ENCODE peak calls at places on chromosomes 5 and 9, in ten cellular contexts. L is heart left ventricle, R is heart right ventricle, F is kidney epithelial cell, O is BJ, S is bronchial epithelial cell, W is body of pancreas, N is prostate gland, D is neural progenitor cell, X is adrenal gland. G is an unnamed sample.
A peak's percentile ranks its signal among the peaks of the same experiment; 100 is the strongest.

GRCh38 chr5:78758169-78758839 is 109.7 kb upstream of the LHFPL2 start:
- DNase-seq in L (no peak), R (no peak), F (no peak), O (no peak), S (no peak), W (no peak), N (no peak), D (no peak), X (no peak), G (no peak)

GRCh38 chr5:25399878-25400480 is 755.2 kb upstream of the CDH10 start:
- DNase-seq in L (no peak), R (no peak), F (no peak), O (no peak), S (no peak), W (no peak), N (no peak), D (no peak), X (no peak), G (no peak)

GRCh38 chr5:73464016-73464745 is 15.6 kb upstream of the FOXD1 start:
- DNase-seq in L (peak; percentile 34), R (no peak), F (no peak), O (peak; percentile 43), S (no peak), W (no peak), N (no peak), D (no peak), X (no peak), G (no peak)

GRCh38 chr9:133733421-133734250 is 4.5 kb downstream of the SARDH start:
- DNase-seq in L (no peak), R (no peak), F (no peak), O (no peak), S (no peak), W (no peak), N (no peak), D (peak; percentile 16), X (no peak), G (no peak)

GRCh38 chr9:127987103-127987614 is 6.4 kb upstream of the EEIG1 start:
- DNase-seq in L (peak; percentile 72), R (peak; percentile 60), F (no peak), O (no peak), S (peak; percentile 67), W (peak; percentile 97), N (no peak), D (no peak), X (peak; percentile 96), G (peak; percentile 78)

GRCh38 chr5:6291961-6292360 is 86.4 kb downstream of the MED10 start:
- DNase-seq in L (no peak), R (no peak), F (no peak), O (no peak), S (peak; percentile 25), W (no peak), N (no peak), D (peak; percentile 69), X (no peak), G (no peak)

GRCh38 chr9:133627341-133627740 is 8.8 kb upstream of the DBH start:
- DNase-seq in L (no peak), R (no peak), F (no peak), O (no peak), S (no peak), W (no peak), N (no peak), D (no peak), X (no peak), G (no peak)

GRCh38 chr9:129580211-129580915 is 40.5 kb downstream of the C9orf50 start:
- DNase-seq in L (no peak), R (no peak), F (no peak), O (no peak), S (no peak), W (peak; percentile 54), N (no peak), D (no peak), X (no peak), G (no peak)

GRCh38 chr5:171681061-171681460 is 104.6 kb upstream of the SMIM23 start:
- DNase-seq in L (no peak), R (no peak), F (no peak), O (no peak), S (no peak), W (no peak), N (no peak), D (no peak), X (no peak), G (no peak)

GRCh38 chr9:121783523-121784507 is 132.4 kb downstream of the DAB2IP start:
- DNase-seq in L (peak; percentile 6), R (no peak), F (no peak), O (no peak), S (no peak), W (no peak), N (no peak), D (peak; percentile 83), X (no peak), G (no peak)

DNA sequence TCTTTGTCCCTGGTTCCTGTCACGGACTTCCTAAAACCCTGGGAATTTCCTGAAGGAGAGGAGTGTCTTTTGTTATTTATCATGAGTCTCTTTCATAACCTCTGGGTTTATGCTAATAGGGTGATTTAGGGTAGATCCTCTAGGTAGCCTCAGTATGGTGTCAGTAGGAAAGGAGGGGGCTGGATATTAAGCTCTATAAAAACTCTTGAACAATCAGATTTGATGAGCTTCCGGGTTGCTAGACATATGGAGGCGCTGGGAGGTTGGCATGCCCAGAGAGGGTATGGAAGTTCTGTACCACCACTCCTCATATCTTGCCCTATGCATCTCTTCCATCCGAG is 15.5 kb upstream of the PTBP3 start:
- DNase-seq in L (no peak), R (no peak), F (no peak), O (no peak), S (no peak), W (no peak), N (no peak), D (no peak), X (no peak), G (no peak)
- H3K4me3 ChIP-seq in L (peak overlapping the region; percentile 59), R (peak overlapping the region; percentile 54), F (no peak overlapping the region), O (no peak overlapping the region), S (no peak overlapping the region), W (no peak overlapping the region), N (peak overlapping the region; percentile 34), D (no peak overlapping the region), X (no peak overlapping the region), G (no peak overlapping the region)

GRCh38 chr9:71726723-71727122 is 41.6 kb downstream of the CEMIP2 start:
- DNase-seq in L (no peak), R (no peak), F (no peak), O (no peak), S (no peak), W (no peak), N (no peak), D (no peak), X (no peak), G (no peak)

GRCh38 chr9:71721786-71722295 is 46.5 kb downstream of the CEMIP2 start:
- DNase-seq in L (no peak), R (no peak), F (no peak), O (no peak), S (no peak), W (no peak), N (no peak), D (no peak), X (no peak), G (no peak)

GRCh38 chr9:71729816-71730526 is 38.3 kb downstream of the CEMIP2 start:
- DNase-seq in L (no peak), R (no peak), F (no peak), O (no peak), S (peak; percentile 37), W (no peak), N (no peak), D (no peak), X (no peak), G (no peak)

GRCh38 chr9:71725590-71726338 is 42.5 kb downstream of the CEMIP2 start:
- DNase-seq in L (no peak), R (no peak), F (peak; percentile 60), O (peak; percentile 85), S (peak; percentile 99), W (peak; percentile 35), N (peak; percentile 64), D (no peak), X (peak; percentile 36), G (no peak)
- H3K36me3 ChIP-seq in L (no peaks in the 10 kb centered on the region), R (peaks cover 88% of the 10 kb centered on the region), F (no peaks in the 10 kb centered on the region), O (peaks cover 14% of the 10 kb centered on the region), S (peaks cover 7% of the 10 kb centered on the region), W (no peaks in the 10 kb centered on the region), N (no peaks in the 10 kb centered on the region), D (peaks cover 61% of the 10 kb centered on the region), X (peaks cover 36% of the 10 kb centered on the region), G (peaks cover 14% of the 10 kb centered on the region)

DNA sequence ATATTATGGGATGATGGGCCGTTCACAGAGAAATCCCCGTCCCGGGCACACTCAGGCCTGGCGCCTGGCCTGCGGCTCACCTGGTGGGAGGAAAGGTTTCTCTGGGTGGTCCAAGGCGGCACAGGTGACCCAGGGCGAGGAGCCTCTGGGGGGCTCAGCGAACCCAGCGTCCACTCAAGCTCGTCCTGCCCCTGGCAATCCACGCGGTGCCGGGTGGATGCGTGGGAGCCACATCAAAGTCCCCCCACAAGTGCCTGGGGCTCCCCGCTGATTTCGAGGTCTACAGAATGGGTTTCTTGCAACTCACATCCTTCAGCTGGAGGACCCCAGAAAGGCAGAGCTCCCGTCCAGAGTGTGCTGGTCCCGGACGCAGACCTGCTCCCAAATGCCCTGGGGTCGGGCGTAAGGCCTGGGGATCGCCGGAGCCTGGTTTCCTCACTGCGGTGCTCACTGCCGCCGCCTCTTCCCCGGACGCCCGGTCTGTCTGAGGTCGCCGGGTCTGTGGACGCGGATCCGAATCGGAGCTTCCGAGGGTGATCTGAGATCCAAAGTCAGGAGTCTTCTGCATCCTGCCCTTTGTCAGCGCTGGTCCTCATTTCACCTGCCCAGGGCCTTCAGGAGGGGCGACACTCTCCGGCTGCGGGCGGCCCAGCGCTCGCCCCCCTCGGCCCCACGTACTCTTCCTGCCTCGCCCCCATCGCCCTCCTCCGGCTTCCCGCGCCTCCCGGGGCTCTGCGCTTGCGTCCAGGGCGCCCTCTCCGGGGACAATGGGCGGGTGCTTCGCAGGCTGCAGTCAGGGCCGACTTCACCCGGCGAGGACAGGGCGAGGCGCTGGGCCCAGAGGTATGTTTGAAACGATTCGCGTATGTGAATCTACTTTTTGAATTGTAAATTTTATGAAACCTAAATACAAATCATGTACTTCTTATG is 20.0 kb upstream of the RUFY1 start:
- DNase-seq in L (peak; percentile 82), R (peak; percentile 78), F (no peak), O (no peak), S (no peak), W (peak; percentile 59), N (no peak), D (peak; percentile 68), X (peak; percentile 53), G (peak; percentile 54)
- TF ChIP-seq CTCF in L (no peak), R (peak; percentile 27), F (peak; percentile 26), O (peak; percentile 56), S (no peak), W (peak; percentile 19), N (no peak), D (peak; percentile 36), X (no peak), G (no peak)

GRCh38 chr9:1845421-1845820 is 169.7 kb upstream of the SMARCA2 start:
- DNase-seq in L (no peak), R (no peak), F (no peak), O (no peak), S (no peak), W (no peak), N (no peak), D (no peak), X (no peak), G (no peak)

GRCh38 chr9:1837453-1838084 is 177.6 kb upstream of the SMARCA2 start:
- DNase-seq in L (no peak), R (no peak), F (no peak), O (no peak), S (peak; percentile 7), W (peak; percentile 28), N (peak; percentile 10), D (peak; percentile 81), X (no peak), G (peak; percentile 43)

DNA sequence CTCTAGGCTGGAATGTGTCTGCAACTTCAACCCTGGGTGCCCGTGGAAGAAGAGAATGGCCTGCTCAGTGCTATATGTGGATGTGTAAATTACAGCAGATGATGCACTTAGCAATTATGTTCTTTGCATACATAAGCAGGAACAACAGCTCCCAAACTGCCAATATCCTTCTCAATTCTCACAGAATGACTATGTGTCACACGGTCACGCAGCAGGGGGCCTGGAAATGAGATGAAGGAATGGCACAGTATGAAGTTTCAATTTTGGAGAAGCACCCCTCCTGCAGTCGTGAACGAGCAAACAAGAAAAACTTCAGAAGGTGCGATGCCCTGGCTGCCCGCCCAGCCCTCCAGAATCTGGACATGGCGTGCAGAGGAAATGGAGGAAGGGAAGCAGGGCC is 175.2 kb upstream of the SMARCA2 start:
- DNase-seq in L (no peak), R (no peak), F (no peak), O (no peak), S (no peak), W (no peak), N (no peak), D (no peak), X (no peak), G (no peak)
- H3K4me3 ChIP-seq in L (no peak overlapping the region), R (no peak overlapping the region), F (no peak overlapping the region), O (no peak overlapping the region), S (no peak overlapping the region), W (no peak overlapping the region), N (no peak overlapping the region), D (no peak overlapping the region), X (no peak overlapping the region), G (no peak overlapping the region)